ENCODE peak calls at places on chromosomes 11 and 22, in nine cellular contexts. One of them, this sample, is unnamed.

GRCh38 chr22:17566776-17567175 is 3.5 kb downstream of the SLC25A18 start:
- DNase-seq in naive thymus-derived CD4-positive, alpha-beta T cell: no peak
- DNase-seq in hepatocyte: no peak
- DNase-seq in cardiac muscle cell: no peak
- DNase-seq in tibial artery: no peak
- DNase-seq in substantia nigra: no peak
- DNase-seq in mesendoderm: no peak
- DNase-seq in lower lobe of right lung: no peak
- DNase-seq in pancreas: no peak
- DNase-seq in this sample: no peak

GRCh38 chr22:24950272-24950902 is 2.1 kb upstream of the KIAA1671 start:
- DNase-seq in cardiac muscle cell: peak
- DNase-seq in hepatocyte: no peak
- DNase-seq in substantia nigra: no peak
- DNase-seq in naive thymus-derived CD4-positive, alpha-beta T cell: no peak
- DNase-seq in pancreas: no peak
- DNase-seq in mesendoderm: peak
- DNase-seq in lower lobe of right lung: no peak
- DNase-seq in tibial artery: no peak
- DNase-seq in this sample: no peak

GRCh38 chr11:65301491-65302329 is 13.0 kb upstream of the CDC42EP2 start:
- DNase-seq in hepatocyte: peak
- DNase-seq in mesendoderm: peak
- DNase-seq in substantia nigra: peak
- DNase-seq in cardiac muscle cell: peak
- DNase-seq in tibial artery: no peak
- DNase-seq in naive thymus-derived CD4-positive, alpha-beta T cell: no peak
- DNase-seq in lower lobe of right lung: peak
- DNase-seq in pancreas: no peak
- DNase-seq in this sample: peak

GRCh38 chr22:29539105-29539504 is 14.5 kb downstream of the THOC5 start:
- DNase-seq in lower lobe of right lung: no peak
- DNase-seq in mesendoderm: no peak
- DNase-seq in cardiac muscle cell: no peak
- DNase-seq in substantia nigra: no peak
- DNase-seq in naive thymus-derived CD4-positive, alpha-beta T cell: no peak
- DNase-seq in hepatocyte: no peak
- DNase-seq in pancreas: no peak
- DNase-seq in tibial artery: no peak
- DNase-seq in this sample: no peak

GRCh38 chr11:44309483-44310197 is at the start of gene ALX4:
- DNase-seq in tibial artery: no peak
- DNase-seq in pancreas: no peak
- DNase-seq in substantia nigra: no peak
- DNase-seq in naive thymus-derived CD4-positive, alpha-beta T cell: no peak
- DNase-seq in mesendoderm: peak
- DNase-seq in hepatocyte: peak
- DNase-seq in lower lobe of right lung: no peak
- DNase-seq in cardiac muscle cell: peak
- DNase-seq in this sample: peak

GRCh38 chr22:19875061-19875530 is 20.4 kb upstream of the GNB1L start:
- DNase-seq in pancreas: no peak
- DNase-seq in mesendoderm: no peak
- DNase-seq in tibial artery: no peak
- DNase-seq in lower lobe of right lung: no peak
- DNase-seq in cardiac muscle cell: no peak
- DNase-seq in naive thymus-derived CD4-positive, alpha-beta T cell: no peak
- DNase-seq in substantia nigra: no peak
- DNase-seq in hepatocyte: no peak
- DNase-seq in this sample: no peak

GRCh38 chr22:46053563-46054090 is 76.7 kb upstream of the WNT7B start:
- DNase-seq in pancreas: peak
- DNase-seq in lower lobe of right lung: peak
- DNase-seq in mesendoderm: no peak
- DNase-seq in substantia nigra: peak
- DNase-seq in tibial artery: peak
- DNase-seq in hepatocyte: no peak
- DNase-seq in cardiac muscle cell: no peak
- DNase-seq in naive thymus-derived CD4-positive, alpha-beta T cell: peak
- DNase-seq in this sample: peak

GRCh38 chr11:29629281-29629680 is 387.5 kb downstream of the KCNA4 start:
- DNase-seq in naive thymus-derived CD4-positive, alpha-beta T cell: no peak
- DNase-seq in mesendoderm: peak
- DNase-seq in substantia nigra: no peak
- DNase-seq in pancreas: no peak
- DNase-seq in cardiac muscle cell: peak
- DNase-seq in lower lobe of right lung: no peak
- DNase-seq in hepatocyte: peak
- DNase-seq in tibial artery: no peak
- DNase-seq in this sample: no peak

GRCh38 chr11:126076641-126077040 is 14.0 kb upstream of the CDON start:
- DNase-seq in tibial artery: no peak
- DNase-seq in hepatocyte: no peak
- DNase-seq in lower lobe of right lung: no peak
- DNase-seq in mesendoderm: peak
- DNase-seq in naive thymus-derived CD4-positive, alpha-beta T cell: no peak
- DNase-seq in substantia nigra: no peak
- DNase-seq in pancreas: no peak
- DNase-seq in cardiac muscle cell: no peak
- DNase-seq in this sample: no peak

GRCh38 chr11:29333993-29334780 is 682.6 kb downstream of the KCNA4 start:
- DNase-seq in naive thymus-derived CD4-positive, alpha-beta T cell: no peak
- DNase-seq in hepatocyte: peak
- DNase-seq in tibial artery: no peak
- DNase-seq in substantia nigra: no peak
- DNase-seq in lower lobe of right lung: no peak
- DNase-seq in pancreas: no peak
- DNase-seq in mesendoderm: peak
- DNase-seq in cardiac muscle cell: peak
- DNase-seq in this sample: no peak

GRCh38 chr11:116467809-116468208 is 305.0 kb downstream of the BUD13 start:
- DNase-seq in cardiac muscle cell: no peak
- DNase-seq in naive thymus-derived CD4-positive, alpha-beta T cell: no peak
- DNase-seq in hepatocyte: no peak
- DNase-seq in lower lobe of right lung: no peak
- DNase-seq in tibial artery: no peak
- DNase-seq in mesendoderm: no peak
- DNase-seq in substantia nigra: no peak
- DNase-seq in pancreas: no peak
- DNase-seq in this sample: no peak

GRCh38 chr22:36027960-36028645 is 521 bp downstream of the RBFOX2 start:
- DNase-seq in cardiac muscle cell: peak
- DNase-seq in tibial artery: no peak
- DNase-seq in mesendoderm: peak
- DNase-seq in substantia nigra: no peak
- DNase-seq in naive thymus-derived CD4-positive, alpha-beta T cell: peak
- DNase-seq in pancreas: peak
- DNase-seq in hepatocyte: no peak
- DNase-seq in lower lobe of right lung: no peak
- DNase-seq in this sample: no peak

GRCh38 chr11:114171257-114172054 is 111.9 kb downstream of the ZBTB16 start:
- DNase-seq in hepatocyte: peak
- DNase-seq in substantia nigra: no peak
- DNase-seq in tibial artery: peak
- DNase-seq in lower lobe of right lung: peak
- DNase-seq in pancreas: peak
- DNase-seq in cardiac muscle cell: peak
- DNase-seq in naive thymus-derived CD4-positive, alpha-beta T cell: no peak
- DNase-seq in mesendoderm: no peak
- DNase-seq in this sample: peak

GRCh38 chr11:3087821-3088800 is 30.9 kb upstream of the CARS1 start:
- DNase-seq in hepatocyte: no peak
- DNase-seq in cardiac muscle cell: no peak
- DNase-seq in tibial artery: no peak
- DNase-seq in pancreas: no peak
- DNase-seq in mesendoderm: no peak
- DNase-seq in naive thymus-derived CD4-positive, alpha-beta T cell: no peak
- DNase-seq in lower lobe of right lung: no peak
- DNase-seq in substantia nigra: no peak
- DNase-seq in this sample: no peak

GRCh38 chr11:95081412-95081811 is 8.2 kb upstream of the ENDOD1 start:
- DNase-seq in substantia nigra: peak
- DNase-seq in mesendoderm: peak
- DNase-seq in pancreas: no peak
- DNase-seq in tibial artery: peak
- DNase-seq in naive thymus-derived CD4-positive, alpha-beta T cell: no peak
- DNase-seq in cardiac muscle cell: no peak
- DNase-seq in lower lobe of right lung: no peak
- DNase-seq in hepatocyte: no peak
- DNase-seq in this sample: peak

GRCh38 chr11:74849525-74850391 is 99.1 kb downstream of the XRRA1 start:
- DNase-seq in pancreas: no peak
- DNase-seq in cardiac muscle cell: no peak
- DNase-seq in hepatocyte: no peak
- DNase-seq in tibial artery: no peak
- DNase-seq in naive thymus-derived CD4-positive, alpha-beta T cell: no peak
- DNase-seq in mesendoderm: peak
- DNase-seq in substantia nigra: no peak
- DNase-seq in lower lobe of right lung: no peak
- DNase-seq in this sample: no peak

DNA sequence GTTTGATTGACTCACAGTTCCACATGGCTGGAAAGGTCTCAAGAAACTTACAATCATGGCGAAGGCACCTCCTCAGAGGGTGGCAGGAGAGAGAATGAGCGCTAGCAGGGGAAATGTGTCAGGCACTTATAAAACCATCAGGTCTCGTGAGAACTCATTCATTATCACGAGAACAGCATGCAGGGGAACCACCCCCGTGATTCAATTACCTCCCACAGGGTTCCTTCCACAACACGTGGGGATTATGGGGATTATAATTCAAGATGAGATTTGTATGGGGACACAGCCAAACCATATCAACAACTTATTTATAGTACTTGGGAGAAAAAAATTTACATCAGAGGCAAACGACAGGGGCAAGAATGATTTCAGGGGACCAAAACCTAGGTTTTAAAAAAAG is 3.0 kb downstream of the ME3 start:
- DNase-seq in lower lobe of right lung: no peak
- DNase-seq in tibial artery: no peak
- DNase-seq in substantia nigra: no peak
- DNase-seq in naive thymus-derived CD4-positive, alpha-beta T cell: no peak
- DNase-seq in hepatocyte: no peak
- DNase-seq in pancreas: no peak
- DNase-seq in mesendoderm: peak
- DNase-seq in cardiac muscle cell: no peak
- DNase-seq in this sample: no peak
- H3K27ac ChIP-seq in lower lobe of right lung: no peak
- H3K27ac ChIP-seq in tibial artery: peak
- H3K27ac ChIP-seq in substantia nigra: no peak
- H3K27ac ChIP-seq in naive thymus-derived CD4-positive, alpha-beta T cell: no peak
- H3K27ac ChIP-seq in hepatocyte: no peak
- H3K27ac ChIP-seq in pancreas: no peak
- H3K27ac ChIP-seq in mesendoderm: no peak
- H3K27ac ChIP-seq in cardiac muscle cell: no peak
- H3K27ac ChIP-seq in this sample: peak

DNA sequence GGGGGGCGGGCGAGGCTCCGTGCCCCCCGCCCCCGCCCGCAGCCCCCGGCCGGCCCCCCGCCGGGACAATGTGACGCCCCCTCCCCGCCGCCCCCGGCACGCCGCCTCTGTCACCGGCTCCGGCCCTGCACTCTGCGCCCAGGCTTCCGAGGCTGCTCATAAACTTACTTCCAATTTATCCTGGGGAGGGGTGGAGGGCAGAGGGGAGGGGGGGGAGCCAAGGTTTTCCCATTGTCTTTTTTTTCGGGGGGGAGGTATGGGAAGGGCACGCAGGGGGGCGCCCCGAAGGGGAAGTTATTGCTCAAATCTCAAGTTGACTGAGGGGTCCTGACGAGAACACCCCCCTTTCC is 918 bp downstream of the PHF21A start:
- DNase-seq in cardiac muscle cell: peak
- DNase-seq in lower lobe of right lung: peak
- DNase-seq in tibial artery: peak
- DNase-seq in mesendoderm: no peak
- DNase-seq in naive thymus-derived CD4-positive, alpha-beta T cell: no peak
- DNase-seq in substantia nigra: no peak
- DNase-seq in pancreas: peak
- DNase-seq in hepatocyte: no peak
- DNase-seq in this sample: peak
- H3K27ac ChIP-seq in cardiac muscle cell: peak
- H3K27ac ChIP-seq in lower lobe of right lung: peak
- H3K27ac ChIP-seq in tibial artery: peak
- H3K27ac ChIP-seq in mesendoderm: peak
- H3K27ac ChIP-seq in naive thymus-derived CD4-positive, alpha-beta T cell: peak
- H3K27ac ChIP-seq in substantia nigra: peak
- H3K27ac ChIP-seq in pancreas: peak
- H3K27ac ChIP-seq in hepatocyte: peak
- H3K27ac ChIP-seq in this sample: peak

DNA sequence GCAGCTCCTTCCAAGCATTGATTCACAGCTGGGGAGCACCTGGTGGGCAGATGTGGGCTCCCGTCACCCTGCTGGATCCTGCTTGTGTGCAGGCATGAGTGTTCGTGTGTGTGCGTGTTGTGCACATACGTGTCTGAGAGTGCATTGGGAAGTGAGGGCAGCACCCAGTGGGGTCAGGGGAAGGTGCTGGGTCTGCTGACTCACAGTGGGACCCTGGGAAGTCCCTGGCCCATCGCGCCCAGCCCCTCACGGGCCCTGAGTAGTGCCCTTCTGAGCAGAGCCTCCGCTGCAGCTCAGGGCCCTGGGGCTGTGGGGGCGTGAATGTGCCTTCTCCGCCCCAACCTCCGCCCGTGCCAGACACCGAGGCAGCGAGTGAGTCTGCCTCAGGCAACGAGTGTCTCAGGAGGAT is 36.8 kb downstream of the WNT11 start:
- DNase-seq in lower lobe of right lung: no peak
- DNase-seq in naive thymus-derived CD4-positive, alpha-beta T cell: no peak
- DNase-seq in tibial artery: no peak
- DNase-seq in pancreas: no peak
- DNase-seq in mesendoderm: peak
- DNase-seq in cardiac muscle cell: no peak
- DNase-seq in hepatocyte: no peak
- DNase-seq in substantia nigra: no peak
- DNase-seq in this sample: no peak
- H3K27ac ChIP-seq in lower lobe of right lung: no peak
- H3K27ac ChIP-seq in naive thymus-derived CD4-positive, alpha-beta T cell: no peak
- H3K27ac ChIP-seq in tibial artery: no peak
- H3K27ac ChIP-seq in pancreas: no peak
- H3K27ac ChIP-seq in mesendoderm: no peak
- H3K27ac ChIP-seq in cardiac muscle cell: no peak
- H3K27ac ChIP-seq in hepatocyte: no peak
- H3K27ac ChIP-seq in substantia nigra: no peak
- H3K27ac ChIP-seq in this sample: no peak

DNA sequence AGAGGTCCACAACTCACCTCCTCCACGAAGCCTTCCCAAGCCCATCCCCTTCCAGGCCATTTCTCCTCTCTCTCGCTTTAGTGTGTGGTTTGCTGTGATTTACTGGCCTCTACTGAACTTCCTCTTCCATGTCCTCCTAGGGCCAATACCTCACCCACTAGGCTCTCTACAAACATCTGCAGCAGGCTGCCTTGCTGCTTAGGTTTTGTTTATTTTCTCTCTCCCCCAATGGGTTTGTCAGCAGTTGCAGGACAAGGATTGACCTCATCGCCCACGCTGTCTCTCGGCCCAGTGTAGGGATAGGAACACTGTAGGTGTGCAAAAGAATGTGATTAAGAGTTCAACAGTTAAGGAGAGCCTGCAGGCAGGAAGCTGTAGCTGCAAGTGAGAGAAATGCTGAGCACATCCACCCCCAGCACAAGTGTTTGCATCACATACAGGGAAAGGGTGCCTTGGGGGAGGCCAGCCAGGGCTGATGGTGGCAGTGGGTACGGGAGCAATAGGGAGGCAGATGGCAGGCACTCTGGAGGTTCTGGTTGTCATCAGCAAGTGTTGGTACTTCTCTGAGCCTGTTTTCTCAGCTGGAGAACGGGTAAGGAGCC is 1.4 kb downstream of the PC start:
- DNase-seq in pancreas: no peak
- DNase-seq in mesendoderm: peak
- DNase-seq in naive thymus-derived CD4-positive, alpha-beta T cell: no peak
- DNase-seq in hepatocyte: peak
- DNase-seq in cardiac muscle cell: peak
- DNase-seq in lower lobe of right lung: peak
- DNase-seq in substantia nigra: no peak
- DNase-seq in tibial artery: no peak
- DNase-seq in this sample: no peak
- H3K27ac ChIP-seq in pancreas: no peak
- H3K27ac ChIP-seq in mesendoderm: no peak
- H3K27ac ChIP-seq in naive thymus-derived CD4-positive, alpha-beta T cell: peak
- H3K27ac ChIP-seq in hepatocyte: peak
- H3K27ac ChIP-seq in cardiac muscle cell: no peak
- H3K27ac ChIP-seq in lower lobe of right lung: no peak
- H3K27ac ChIP-seq in substantia nigra: peak
- H3K27ac ChIP-seq in tibial artery: peak
- H3K27ac ChIP-seq in this sample: no peak

This sample was measured in heart right ventricle.